ENCODE peak calls at places on chromosomes 11 and 22, in ten cellular contexts. O, G, H, L, J, V, R, A, P and K are unnamed samples.

GRCh38 chr22:41341990-41342389 is 39.8 kb upstream of the TEF start:
- DNase-seq in O (no peak), G (no peak), H (no peak), L (no peak), J (no peak), V (no peak), R (no peak), A (no peak), P (no peak), K (no peak)

GRCh38 chr22:23622634-23623033 is 9.5 kb downstream of the DRICH1 start:
- DNase-seq in O (no peak), G (no peak), H (no peak), L (no peak), J (no peak), V (no peak), R (no peak), A (no peak), P (no peak), K (no peak)

GRCh38 chr11:33747969-33748368 is 11.7 kb upstream of the CD59 start:
- DNase-seq in O (no peak), G (peak), H (no peak), L (no peak), J (no peak), V (no peak), R (peak), A (no peak), P (no peak), K (no peak)

GRCh38 chr22:46748948-46749681 is 11.1 kb upstream of the CERK start:
- DNase-seq in O (no peak), G (peak), H (no peak), L (no peak), J (no peak), V (no peak), R (peak), A (no peak), P (peak), K (no peak)

GRCh38 chr11:71936825-71937224 is 8.0 kb downstream of the RNF121 start:
- DNase-seq in O (no peak), G (peak), H (peak), L (no peak), J (no peak), V (no peak), R (peak), A (no peak), P (no peak), K (no peak)

GRCh38 chr11:116853461-116854073 is 16.1 kb upstream of the APOA1 start:
- DNase-seq in O (no peak), G (peak), H (peak), L (no peak), J (peak), V (no peak), R (peak), A (peak), P (peak), K (no peak)

GRCh38 chr22:37218399-37218770 is 6.1 kb upstream of the SSTR3 start:
- DNase-seq in O (no peak), G (no peak), H (no peak), L (no peak), J (no peak), V (no peak), R (no peak), A (no peak), P (no peak), K (no peak)

GRCh38 chr11:68050371-68050841 is 11.6 kb downstream of the TCIRG1 start:
- DNase-seq in O (no peak), G (no peak), H (no peak), L (no peak), J (no peak), V (no peak), R (no peak), A (peak), P (no peak), K (no peak)

GRCh38 chr22:49299821-49300231 is 527.8 kb downstream of the BRD1 start:
- DNase-seq in O (no peak), G (no peak), H (no peak), L (no peak), J (no peak), V (no peak), R (no peak), A (peak), P (no peak), K (no peak)

GRCh38 chr11:77371646-77372045 is 70.2 kb upstream of the GDPD4 start:
- DNase-seq in O (no peak), G (no peak), H (no peak), L (no peak), J (no peak), V (no peak), R (no peak), A (no peak), P (no peak), K (no peak)

GRCh38 chr22:47620391-47620790 is 857.9 kb downstream of the TBC1D22A start:
- DNase-seq in O (no peak), G (no peak), H (no peak), L (no peak), J (no peak), V (no peak), R (no peak), A (no peak), P (no peak), K (no peak)

GRCh38 chr11:76770642-76771445 is 12.3 kb upstream of the TSKU start:
- DNase-seq in O (no peak), G (peak), H (no peak), L (peak), J (peak), V (peak), R (peak), A (no peak), P (peak), K (peak)

GRCh38 chr11:31236052-31236652 is 133.4 kb downstream of the DCDC1 start:
- DNase-seq in O (no peak), G (peak), H (peak), L (no peak), J (no peak), V (no peak), R (peak), A (no peak), P (peak), K (no peak)

GRCh38 chr11:94543695-94544581 is at the start of gene FUT4:
- DNase-seq in O (peak), G (peak), H (peak), L (peak), J (peak), V (peak), R (peak), A (peak), P (peak), K (peak)

GRCh38 chr11:15327786-15328231 is 213.1 kb downstream of the INSC start:
- DNase-seq in O (peak), G (peak), H (peak), L (peak), J (peak), V (peak), R (peak), A (no peak), P (peak), K (no peak)

GRCh38 chr22:30262917-30263741 is 3.5 kb downstream of the OSM start:
- DNase-seq in O (peak), G (peak), H (no peak), L (no peak), J (peak), V (peak), R (peak), A (peak), P (peak), K (no peak)

GRCh38 chr22:45460288-45461109 is 42.2 kb upstream of the FBLN1 start:
- DNase-seq in O (no peak), G (peak), H (no peak), L (no peak), J (peak), V (no peak), R (peak), A (no peak), P (no peak), K (peak)

GRCh38 chr11:12717851-12718291 is 43.6 kb downstream of the TEAD1 start:
- DNase-seq in O (no peak), G (no peak), H (no peak), L (no peak), J (no peak), V (no peak), R (no peak), A (no peak), P (no peak), K (no peak)

GRCh38 chr11:66859686-66860448 is 3.0 kb downstream of the LRFN4 start:
- DNase-seq in O (no peak), G (no peak), H (no peak), L (no peak), J (no peak), V (no peak), R (no peak), A (no peak), P (no peak), K (no peak)

GRCh38 chr11:65419773-65420481 is 2.7 kb upstream of the NEAT1 start:
- DNase-seq in O (peak), G (peak), H (peak), L (no peak), J (peak), V (peak), R (peak), A (peak), P (peak), K (peak)

GRCh38 chr11:66172146-66172545 is 96.3 kb upstream of the RAB1B start:
- DNase-seq in O (no peak), G (peak), H (peak), L (no peak), J (no peak), V (peak), R (peak), A (no peak), P (no peak), K (no peak)

GRCh38 chr11:45933846-45934579 is 11.6 kb downstream of the LARGE2 start:
- DNase-seq in O (no peak), G (no peak), H (no peak), L (no peak), J (no peak), V (no peak), R (no peak), A (peak), P (no peak), K (no peak)
- TF ChIP-seq CTCF in O (no peak), G (no peak), H (no peak), L (no peak), J (no peak), V (no peak), R (no peak), A (no peak), P (no peak), K (no peak)

GRCh38 chr22:43783777-43784176 is 28.3 kb downstream of the EFCAB6 start:
- DNase-seq in O (no peak), G (no peak), H (peak), L (no peak), J (no peak), V (no peak), R (no peak), A (no peak), P (no peak), K (no peak)
- TF ChIP-seq CTCF in O (no peak), G (peak), H (no peak), L (no peak), J (no peak), V (no peak), R (peak), A (no peak), P (no peak), K (no peak)

DNA sequence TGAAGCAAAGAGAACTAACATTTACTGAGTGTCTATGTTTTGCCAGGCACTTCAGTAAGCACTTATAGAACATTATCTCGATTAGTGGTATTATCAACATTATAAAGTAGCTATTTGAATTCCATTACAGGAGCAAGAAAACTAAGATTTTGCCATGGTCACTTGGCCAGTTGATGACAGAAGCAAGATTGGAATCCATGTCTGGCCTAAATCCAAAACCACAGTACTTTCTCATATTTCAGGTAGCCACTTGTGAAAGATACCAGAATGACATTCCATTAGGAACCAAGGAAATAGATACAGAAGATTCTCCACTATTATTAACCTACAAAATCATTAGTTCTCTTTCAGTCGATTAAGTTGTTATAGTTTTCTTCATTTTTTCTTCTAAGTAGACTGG is 691.0 kb upstream of the API5 start:
- DNase-seq in O (no peak), G (no peak), H (no peak), L (no peak), J (no peak), V (no peak), R (no peak), A (no peak), P (no peak), K (no peak)
- TF ChIP-seq CTCF in O (no peak), G (no peak), H (no peak), L (no peak), J (no peak), V (no peak), R (no peak), A (no peak), P (no peak), K (no peak)

GRCh38 chr22:16932577-16932976 is 75.4 kb downstream of the GAB4 start:
- DNase-seq in O (peak), G (no peak), H (no peak), L (no peak), J (no peak), V (no peak), R (no peak), A (no peak), P (peak), K (no peak)
- TF ChIP-seq CTCF in O (no peak), G (no peak), H (no peak), L (no peak), J (no peak), V (no peak), R (no peak), A (no peak), P (no peak), K (no peak)

GRCh38 chr11:61056981-61057380 is 45.3 kb upstream of the CD5 start:
- DNase-seq in O (no peak), G (no peak), H (no peak), L (no peak), J (no peak), V (no peak), R (no peak), A (no peak), P (no peak), K (no peak)
- TF ChIP-seq CTCF in O (no peak), G (no peak), H (no peak), L (no peak), J (no peak), V (no peak), R (no peak), A (no peak), P (no peak), K (no peak)